ENCODE peak calls at places on chromosomes 5 and 9, in nine cellular contexts. Y is NB4; H is naive B cell; B is smooth muscle cell of the brain vasculature; E is HEK293T; I is DMS 273 treated with DMSO at 0.1 percent for 48 hours; D is CD8-positive, alpha-beta memory T cell; A is A549; K is ascending aorta. Z is an unnamed sample.
A peak's percentile ranks its signal among the peaks of the same experiment; 100 is the strongest.

GRCh38 chr5:17374973-17375844 is 122.8 kb upstream of the TAF11L2 start:
- DNase-seq in E (no peak), H (no peak), K (no peak), B (no peak), D (no peak), A (peak; percentile 80), Y (no peak), I (no peak), Z (no peak)

GRCh38 chr9:74001382-74001781 is 495.8 kb upstream of the RORB start:
- DNase-seq in D (no peak), K (no peak), A (no peak), B (no peak), E (no peak), H (no peak), I (no peak), Y (no peak), Z (no peak)

GRCh38 chr9:86794356-86795046 is 152.8 kb downstream of the GAS1 start:
- DNase-seq in E (no peak), H (no peak), B (no peak), I (no peak), K (no peak), A (no peak), Y (no peak), D (no peak), Z (no peak)

GRCh38 chr9:120387257-120387999 is 192.5 kb downstream of the CDK5RAP2 start:
- DNase-seq in B (no peak), D (no peak), A (no peak), K (no peak), I (no peak), H (no peak), Y (no peak), E (no peak), Z (no peak)

GRCh38 chr9:122125891-122126331 is 32.8 kb upstream of the TTLL11 start:
- DNase-seq in Y (no peak), B (no peak), I (no peak), E (no peak), H (no peak), K (no peak), D (no peak), A (no peak), Z (no peak)

GRCh38 chr5:140113180-140113698 is 670 bp upstream of the PURA start:
- DNase-seq in A (no peak), B (no peak), E (no peak), I (no peak), H (peak; percentile 18), Y (no peak), K (no peak), D (peak; percentile 43), Z (peak; percentile 59)

GRCh38 chr9:94142353-94142752 is 58.1 kb downstream of the PTPDC1 start:
- DNase-seq in E (no peak), Y (no peak), D (no peak), B (no peak), K (no peak), I (no peak), H (no peak), A (no peak), Z (no peak)

GRCh38 chr9:122320346-122320995 is 50.4 kb upstream of the PTGS1 start:
- DNase-seq in A (no peak), B (no peak), H (no peak), I (no peak), E (no peak), D (no peak), K (no peak), Y (no peak), Z (no peak)

GRCh38 chr9:112753725-112754124 is 3.2 kb downstream of the SNX30 start:
- DNase-seq in A (no peak), D (no peak), K (no peak), I (no peak), H (no peak), E (no peak), B (peak; percentile 12), Y (peak; percentile 61), Z (no peak)

GRCh38 chr9:137461663-137462395 is 2.7 kb upstream of the NSMF start:
- DNase-seq in H (peak; percentile 97), E (no peak), B (no peak), A (peak; percentile 59), D (peak; percentile 97), Y (peak; percentile 87), I (no peak), K (no peak), Z (peak; percentile 41)

GRCh38 chr9:109289186-109289585 is 31.7 kb downstream of the EPB41L4B start:
- DNase-seq in I (no peak), H (no peak), Y (no peak), E (no peak), D (no peak), K (no peak), B (no peak), A (no peak), Z (no peak)

GRCh38 chr9:35798658-35799366 is 7.4 kb downstream of the NPR2 start:
- DNase-seq in K (no peak), H (no peak), D (no peak), B (no peak), E (no peak), I (no peak), Y (no peak), A (no peak), Z (no peak)

GRCh38 chr5:177362102-177362868 is 4.6 kb downstream of the RGS14 start:
- DNase-seq in I (no peak), A (no peak), E (no peak), D (no peak), B (no peak), H (no peak), Y (no peak), K (no peak), Z (no peak)

GRCh38 chr5:151923865-151924264 is 786 bp downstream of the GLRA1 start:
- DNase-seq in A (peak; percentile 25), Y (peak; percentile 51), E (peak; percentile 52), K (no peak), I (no peak), B (no peak), H (no peak), D (no peak), Z (peak; percentile 9)

GRCh38 chr9:131395027-131395744 is 1.3 kb downstream of the PRRC2B start:
- DNase-seq in I (no peak), E (no peak), H (peak; percentile 89), K (no peak), Y (peak; percentile 54), D (peak; percentile 86), B (no peak), A (no peak), Z (peak; percentile 48)

GRCh38 chr9:131627846-131628820 is 82.8 kb downstream of the PRRT1B start:
- DNase-seq in K (peak; percentile 68), D (peak; percentile 53), H (peak; percentile 23), E (no peak), B (no peak), A (no peak), I (no peak), Y (no peak), Z (no peak)

GRCh38 chr5:160021818-160022446 is 13.0 kb downstream of the TTC1 start:
- DNase-seq in Y (peak; percentile 73), H (peak; percentile 54), B (peak; percentile 44), K (no peak), D (peak; percentile 56), I (peak; percentile 50), E (peak; percentile 68), A (peak; percentile 61), Z (peak; percentile 71)

GRCh38 chr9:95736370-95736769 is 139.1 kb upstream of the ERCC6L2 start:
- DNase-seq in B (no peak), H (no peak), E (peak; percentile 60), Y (peak; percentile 11), D (no peak), I (no peak), K (no peak), A (peak; percentile 16), Z (peak; percentile 37)

GRCh38 chr9:134544388-134545212 is 97.0 kb upstream of the COL5A1 start:
- DNase-seq in D (no peak), A (peak; percentile 30), H (no peak), K (no peak), B (no peak), Y (no peak), I (no peak), E (no peak), Z (no peak)

GRCh38 chr5:130773813-130774212 is 391.2 kb downstream of the HINT1 start:
- DNase-seq in H (no peak), K (no peak), Y (peak; percentile 6), E (no peak), A (peak; percentile 15), I (no peak), B (no peak), D (no peak), Z (no peak)

GRCh38 chr5:39156082-39156481 is 63.3 kb downstream of the FYB1 start:
- DNase-seq in Y (no peak), A (no peak), E (no peak), I (no peak), K (no peak), B (no peak), H (no peak), D (no peak), Z (no peak)